ENCODE peak calls at places on chromosome 14, in ten cellular contexts. L, M, O, U, E, H, I, R, A and V are unnamed samples.

GRCh38 chr14:73272393-73272792 is 35.1 kb downstream of the PAPLN start:
- DNase-seq in O (no peak), L (no peak), U (no peak), E (no peak), R (no peak), A (no peak), I (no peak), M (no peak), H (no peak), V (no peak)

GRCh38 chr14:90547250-90547649 is 150.4 kb downstream of the CALM1 start:
- DNase-seq in R (no peak), A (no peak), H (no peak), L (no peak), U (no peak), I (no peak), M (no peak), E (no peak), O (no peak), V (no peak)

GRCh38 chr14:95479494-95479893 is 37.0 kb downstream of the SYNE3 start:
- DNase-seq in L (no peak), A (no peak), E (no peak), I (no peak), H (no peak), O (no peak), M (no peak), R (no peak), U (no peak), V (no peak)

GRCh38 chr14:99972748-99973466 is 92.3 kb upstream of the EVL start:
- DNase-seq in R (no peak), L (no peak), O (no peak), A (no peak), M (peak; percentile 14), E (no peak), I (no peak), H (no peak), U (no peak), V (no peak)

GRCh38 chr14:101068958-101069549 is 165.5 kb upstream of the RTL1 start:
- DNase-seq in M (no peak), L (no peak), H (peak; percentile 5), A (no peak), I (no peak), O (no peak), R (peak; percentile 1), E (no peak), U (peak; percentile 44), V (no peak)

GRCh38 chr14:79436325-79436724 is 775.0 kb downstream of the DIO2 start:
- DNase-seq in U (no peak), E (no peak), L (no peak), O (no peak), R (no peak), H (no peak), I (no peak), A (no peak), M (no peak), V (no peak)

GRCh38 chr14:73457935-73458218 is 469 bp downstream of the NUMB start:
- DNase-seq in I (no peak), A (peak; percentile 49), H (no peak), R (peak; percentile 58), M (no peak), L (no peak), U (peak; percentile 84), O (peak; percentile 57), E (no peak), V (no peak)

GRCh38 chr14:96229315-96229714 is 24.7 kb downstream of the BDKRB2 start:
- DNase-seq in L (no peak), O (no peak), M (peak; percentile 48), I (no peak), E (no peak), A (no peak), U (no peak), H (no peak), R (no peak), V (no peak)

DNA sequence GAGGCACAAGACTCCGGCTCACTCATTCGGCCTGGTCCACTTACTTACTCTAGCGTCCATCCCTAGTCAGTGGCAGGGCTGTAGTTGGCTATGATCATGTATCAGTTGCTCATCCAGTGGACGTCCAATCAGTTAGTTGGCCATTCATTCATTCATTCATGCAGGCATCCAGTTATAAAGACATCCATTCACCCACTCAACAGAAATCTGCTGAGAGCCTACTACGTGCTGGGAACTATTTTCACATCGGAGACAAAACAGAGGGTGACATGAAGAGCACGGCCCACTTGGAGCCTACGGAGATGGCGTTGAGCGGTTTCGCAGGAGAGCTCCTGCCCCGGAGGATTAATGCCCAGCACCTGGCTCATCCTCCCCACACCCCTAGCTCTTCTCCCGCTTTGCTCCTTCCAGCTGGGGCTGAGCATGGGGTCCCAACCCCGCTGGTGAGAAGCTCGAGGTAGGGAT is 49.7 kb downstream of the SNAPC1 start:
- DNase-seq in H (no peak), U (no peak), L (no peak), E (no peak), A (no peak), O (no peak), R (no peak), M (no peak), I (no peak), V (no peak)
- H3K4me3 ChIP-seq in H (no peak overlapping the region), U (peak overlapping the region; percentile 44), L (peak overlapping the region; percentile 47), E (no peak overlapping the region), A (no peak overlapping the region), O (no peak overlapping the region), R (no peak overlapping the region), M (peak overlapping the region; percentile 80), I (no peak overlapping the region), V (peak overlapping the region; percentile 2)

GRCh38 chr14:39492267-39492666 is 60.0 kb upstream of the FBXO33 start:
- DNase-seq in M (peak; percentile 85), O (no peak), A (no peak), U (no peak), H (no peak), E (peak; percentile 95), I (peak; percentile 55), L (peak; percentile 85), R (no peak), V (no peak)

GRCh38 chr14:39488600-39488999 is 56.4 kb upstream of the FBXO33 start:
- DNase-seq in H (no peak), L (peak; percentile 12), R (no peak), I (no peak), M (peak; percentile 17), A (no peak), O (no peak), E (peak; percentile 13), U (no peak), V (no peak)

GRCh38 chr14:39491134-39491541 is 58.9 kb upstream of the FBXO33 start:
- DNase-seq in H (no peak), I (peak; percentile 28), O (no peak), M (peak; percentile 57), A (no peak), L (peak; percentile 70), U (no peak), R (no peak), E (peak; percentile 33), V (no peak)
- TF ChIP-seq CTCF in H (peak; percentile 20), I (peak; percentile 34), O (peak; percentile 23), M (peak; percentile 33), A (peak; percentile 72), L (peak; percentile 18), U (peak; percentile 16), R (peak; percentile 40), E (no peak), V (no peak)

DNA sequence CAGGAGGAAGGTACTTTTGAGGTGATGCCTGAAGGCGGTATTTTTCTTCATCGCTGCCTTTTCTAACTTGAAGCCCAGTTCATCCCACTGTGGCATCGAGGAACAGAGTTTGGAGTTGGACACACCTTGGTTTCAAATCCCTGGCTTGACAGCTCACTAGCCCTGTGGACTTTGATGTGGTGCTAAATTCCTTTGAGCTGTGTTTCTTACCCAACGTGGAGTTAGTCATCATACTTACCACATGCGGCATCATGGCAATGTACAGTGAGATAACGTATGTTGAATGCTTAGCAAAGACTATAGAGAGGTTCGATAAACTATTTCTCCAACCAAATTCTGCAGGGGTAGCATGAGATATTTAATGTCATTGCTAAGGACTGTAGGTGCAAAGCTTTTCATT is 3.4 kb downstream of the PLEKHG3 start:
- DNase-seq in O (no peak), R (peak; percentile 53), I (peak; percentile 98), U (peak; percentile 40), M (peak; percentile 69), L (peak; percentile 78), H (no peak), E (peak; percentile 93), A (no peak), V (no peak)
- H3K4me3 ChIP-seq in O (no peak overlapping the region), R (no peak overlapping the region), I (no peak overlapping the region), U (no peak overlapping the region), M (no peak overlapping the region), L (no peak overlapping the region), H (no peak overlapping the region), E (no peak overlapping the region), A (peak overlapping the region; percentile 89), V (no peak overlapping the region)

GRCh38 chr14:58824106-58824505 is 186.3 kb downstream of the DACT1 start:
- DNase-seq in R (no peak), A (no peak), M (no peak), O (no peak), L (no peak), I (no peak), U (no peak), H (no peak), E (peak; percentile 28), V (no peak)

GRCh38 chr14:58829594-58829993 is 191.8 kb downstream of the DACT1 start:
- DNase-seq in O (no peak), L (peak; percentile 29), I (peak; percentile 71), H (no peak), R (no peak), E (peak; percentile 55), A (no peak), U (no peak), M (no peak), V (no peak)

GRCh38 chr14:58824796-58825195 is 187.0 kb downstream of the DACT1 start:
- DNase-seq in L (no peak), M (no peak), U (no peak), I (no peak), H (no peak), O (no peak), A (no peak), E (no peak), R (no peak), V (no peak)

GRCh38 chr14:58828298-58828697 is 190.5 kb downstream of the DACT1 start:
- DNase-seq in M (no peak), E (no peak), U (no peak), L (no peak), I (no peak), O (no peak), R (no peak), H (no peak), A (no peak), V (no peak)

DNA sequence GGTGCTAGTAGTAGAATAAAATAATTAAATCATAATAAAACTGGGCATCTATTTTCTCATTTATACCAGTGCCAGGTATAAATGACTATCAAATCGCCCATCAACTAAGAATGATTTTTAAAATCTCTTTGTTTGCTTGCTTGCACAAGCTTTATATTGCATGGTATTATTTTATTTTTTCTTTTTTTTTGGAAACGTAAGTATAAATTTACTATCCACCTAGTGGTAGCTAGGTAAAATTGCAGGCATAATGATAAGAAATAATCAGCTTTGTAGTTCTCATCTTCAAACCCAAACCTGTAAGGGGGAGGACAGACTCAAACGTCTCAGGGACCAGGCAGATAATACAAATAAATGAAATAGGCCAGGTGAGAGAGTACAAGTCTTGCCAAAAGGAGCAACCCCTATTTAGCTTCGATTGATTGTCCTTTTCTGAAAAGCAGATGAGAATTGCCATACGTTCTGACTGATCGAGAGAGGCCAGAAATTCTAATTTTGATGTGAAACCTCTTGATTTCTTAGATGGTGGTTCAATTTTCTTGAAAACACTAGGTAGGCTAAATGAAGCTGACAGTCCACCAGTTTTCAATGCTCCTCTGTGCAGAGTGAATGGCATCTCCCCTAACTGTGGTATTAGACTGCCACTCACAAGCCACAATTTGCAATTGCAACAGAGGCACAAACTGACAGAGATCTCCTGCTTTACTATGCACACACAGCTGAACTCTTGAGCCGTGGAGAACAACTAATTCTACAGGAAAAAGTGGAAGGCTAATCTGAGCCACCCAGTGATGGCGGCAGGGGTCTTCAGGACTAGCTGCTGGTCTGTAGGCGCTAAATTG is 189.3 kb downstream of the DACT1 start:
- DNase-seq in M (no peak), O (no peak), H (no peak), A (no peak), I (no peak), L (no peak), E (no peak), U (no peak), R (no peak), V (no peak)
- TF ChIP-seq CTCF in M (peak; percentile 37), O (no peak), H (no peak), A (peak; percentile 12), I (no peak), L (peak; percentile 22), E (no peak), U (no peak), R (peak; percentile 48), V (peak; percentile 12)